ENCODE peak calls at places on chromosomes 2 and 18, in nine cellular contexts. L, K, Q, E, N, V, F, J and Z are unnamed samples.

GRCh38 chr18:8890957-8891464 is 185.7 kb downstream of the MTCL1 start:
- DNase-seq in L (peak), K (peak), Q (peak), E (no peak), N (no peak), V (no peak), F (no peak), J (no peak), Z (peak)

GRCh38 chr2:164621761-164622105 is 451 bp upstream of the GRB14 start:
- DNase-seq in L (no peak), K (no peak), Q (no peak), E (no peak), N (peak), V (peak), F (no peak), J (no peak), Z (no peak)

GRCh38 chr2:10720306-10720705 is 1.1 kb upstream of the ATP6V1C2 start:
- DNase-seq in L (no peak), K (peak), Q (no peak), E (no peak), N (no peak), V (no peak), F (no peak), J (no peak), Z (no peak)

GRCh38 chr2:108612153-108612513 is 77.9 kb downstream of the LIMS1 start:
- DNase-seq in L (no peak), K (peak), Q (peak), E (no peak), N (no peak), V (no peak), F (peak), J (no peak), Z (no peak)

GRCh38 chr2:105113616-105114275 is 75.9 kb downstream of the MRPS9 start:
- DNase-seq in L (no peak), K (no peak), Q (no peak), E (no peak), N (no peak), V (no peak), F (no peak), J (no peak), Z (no peak)

GRCh38 chr2:6372317-6372903 is 493.3 kb downstream of the CMPK2 start:
- DNase-seq in L (no peak), K (peak), Q (peak), E (no peak), N (no peak), V (no peak), F (no peak), J (no peak), Z (peak)

GRCh38 chr2:238106339-238106697 is 6.2 kb downstream of the ESPNL start:
- DNase-seq in L (no peak), K (no peak), Q (no peak), E (no peak), N (peak), V (no peak), F (no peak), J (no peak), Z (no peak)

GRCh38 chr2:58633576-58634365 is 392.6 kb upstream of the FANCL start:
- DNase-seq in L (peak), K (peak), Q (peak), E (no peak), N (no peak), V (no peak), F (no peak), J (no peak), Z (peak)

GRCh38 chr2:74915743-74916142 is 42.7 kb upstream of the POLE4 start:
- DNase-seq in L (no peak), K (peak), Q (peak), E (no peak), N (no peak), V (no peak), F (peak), J (no peak), Z (no peak)

GRCh38 chr2:212854766-212855165 is 296.6 kb downstream of the IKZF2 start:
- DNase-seq in L (no peak), K (no peak), Q (no peak), E (no peak), N (no peak), V (no peak), F (no peak), J (no peak), Z (no peak)

GRCh38 chr18:13513015-13513414 is 213.3 kb downstream of the FAM210A start:
- DNase-seq in L (no peak), K (no peak), Q (peak), E (no peak), N (no peak), V (no peak), F (no peak), J (no peak), Z (no peak)

GRCh38 chr2:19749507-19749836 is 152.3 kb downstream of the TTC32 start:
- DNase-seq in L (no peak), K (no peak), Q (no peak), E (no peak), N (no peak), V (no peak), F (no peak), J (no peak), Z (no peak)